ENCODE peak calls at places on chromosome 1, in five cellular contexts. K, T, O, D and I are unnamed samples.

GRCh38 chr1:87399264-87399663 is 70.6 kb downstream of the LMO4 start:
- DNase-seq in K (no peak), T (no peak), O (no peak), D (no peak), I (no peak)

GRCh38 chr1:184973308-184974085 is 811 bp downstream of the NIBAN1 start:
- DNase-seq in K (peak; percentile 29), T (peak; percentile 37), O (no peak), D (no peak), I (peak; percentile 18)

GRCh38 chr1:206809504-206810084 is 37.3 kb upstream of the IL10 start:
- DNase-seq in K (peak; percentile 16), T (peak; percentile 34), O (no peak), D (no peak), I (no peak)

GRCh38 chr1:23585321-23586022 is 26.2 kb upstream of the ID3 start:
- DNase-seq in K (peak; percentile 81), T (no peak), O (no peak), D (no peak), I (no peak)

GRCh38 chr1:234755449-234755863 is 145.5 kb upstream of the IRF2BP2 start:
- DNase-seq in K (no peak), T (peak; percentile 77), O (no peak), D (peak; percentile 83), I (peak; percentile 90)

GRCh38 chr1:117166076-117166475 is 44.5 kb upstream of the TRIM45 start:
- DNase-seq in K (peak; percentile 10), T (no peak), O (no peak), D (no peak), I (no peak)

GRCh38 chr1:20472860-20473711 is 12.9 kb downstream of the CAMK2N1 start:
- DNase-seq in K (peak; percentile 85), T (peak; percentile 56), O (peak; percentile 89), D (no peak), I (peak; percentile 86)

GRCh38 chr1:42966688-42967609 is 8.3 kb upstream of the SLC2A1 start:
- DNase-seq in K (peak; percentile 88), T (peak; percentile 78), O (peak; percentile 82), D (no peak), I (no peak)

DNA sequence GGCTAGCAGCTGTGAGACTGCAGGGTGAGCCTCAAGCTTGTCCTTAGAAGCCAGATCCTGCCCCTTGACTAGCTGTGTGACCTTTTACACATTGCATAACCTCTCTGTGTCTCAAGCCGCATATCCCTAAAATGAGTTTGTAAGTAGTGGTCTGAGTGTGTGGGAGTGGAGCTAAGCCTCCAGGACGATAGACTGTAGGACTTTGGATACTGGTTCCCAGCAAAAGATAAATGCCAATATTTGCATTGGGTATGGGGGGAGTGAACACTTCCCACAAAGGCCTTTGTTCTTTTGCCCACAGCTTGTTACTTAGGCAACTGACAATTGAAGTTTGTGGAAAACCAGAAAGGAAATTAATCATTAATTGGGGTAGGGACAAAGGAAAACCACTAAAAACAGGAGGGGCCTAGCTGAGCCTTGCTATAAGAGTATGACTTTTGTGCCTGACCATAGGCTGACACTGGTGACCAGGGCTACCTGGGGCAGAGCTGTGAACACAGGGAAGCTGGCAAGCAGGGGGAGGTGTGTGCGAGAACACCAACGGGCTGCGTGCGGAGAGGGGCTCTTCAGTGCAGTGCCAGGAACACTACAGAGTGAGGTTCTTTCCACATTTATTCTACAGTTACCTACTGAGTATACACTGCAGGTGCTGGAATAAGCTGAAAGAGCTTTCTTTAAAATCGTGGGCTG is 102.4 kb upstream of the ETV3 start:
- DNase-seq in K (no peak), T (no peak), O (no peak), D (no peak), I (no peak)
- TF ChIP-seq EP300 in K (no peak), T (no peak), O (no peak), D (no peak), I (no peak)

DNA sequence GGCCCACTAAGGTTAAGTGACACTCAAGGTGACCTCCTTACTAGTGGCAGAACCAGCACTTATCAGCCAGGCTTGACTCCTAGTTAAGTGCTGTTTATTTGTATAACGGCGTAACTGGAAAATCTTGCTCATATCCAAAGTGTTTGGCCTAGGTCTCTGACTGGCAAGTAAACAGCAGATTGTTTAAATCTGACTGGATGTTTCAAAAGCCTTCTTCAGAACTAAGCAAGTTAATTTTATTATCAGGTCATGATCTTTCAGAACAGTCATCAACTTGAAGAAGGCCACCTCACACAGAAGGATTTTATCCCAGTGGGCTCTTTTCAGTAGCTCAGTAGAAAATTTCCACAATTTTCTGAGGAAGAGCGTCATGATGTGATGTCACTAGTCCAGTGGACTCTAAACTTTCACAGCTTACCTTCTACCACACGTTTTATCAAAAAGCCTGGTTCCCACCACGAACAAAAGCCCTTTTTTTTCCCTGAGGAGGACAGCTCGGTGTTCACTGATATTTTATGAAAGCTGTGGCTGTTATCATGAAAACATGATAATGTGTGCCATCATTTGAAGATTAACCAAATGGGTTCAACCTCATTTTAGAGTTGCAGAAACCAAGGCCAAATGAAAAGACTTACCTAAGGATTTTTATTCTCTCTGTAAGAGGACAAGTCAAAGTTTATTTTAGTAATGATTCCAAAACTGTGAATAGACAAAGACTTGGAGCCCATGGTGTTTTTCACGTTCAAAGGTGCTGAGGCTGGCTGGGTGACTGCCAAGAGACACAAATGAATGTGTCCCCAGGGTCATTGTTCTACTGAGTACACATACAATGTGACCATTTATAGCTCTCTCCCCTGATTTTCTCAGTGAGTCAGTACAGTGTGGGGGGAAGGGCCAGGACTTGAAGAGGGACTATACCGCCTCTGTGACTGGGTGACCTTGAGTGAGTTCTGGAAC is 9.1 kb downstream of the SGIP1 start:
- DNase-seq in K (no peak), T (peak; percentile 74), O (no peak), D (peak; percentile 31), I (no peak)
- TF ChIP-seq EP300 in K (no peak), T (no peak), O (no peak), D (peak; percentile 27), I (no peak)

DNA sequence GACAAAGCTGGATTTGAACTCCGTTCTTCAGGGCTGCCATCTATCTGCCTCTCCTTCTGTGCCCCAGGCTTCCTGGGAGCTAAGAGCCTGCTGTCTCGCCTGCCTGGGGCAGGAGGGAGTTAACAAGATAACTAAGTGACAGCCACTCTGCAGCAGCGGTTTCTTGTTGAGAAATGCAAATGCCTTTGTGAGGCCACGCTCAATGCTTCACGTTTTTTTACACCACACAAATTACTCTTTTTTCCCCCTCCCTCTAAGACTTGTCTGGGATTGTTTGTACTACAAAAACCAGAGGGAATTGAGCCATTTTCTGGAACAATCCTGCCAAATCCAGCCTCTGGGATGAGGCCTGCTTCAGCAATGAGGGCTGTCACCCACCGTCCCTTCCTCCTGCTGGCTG is 119.5 kb downstream of the ACTL8 start:
- DNase-seq in K (no peak), T (no peak), O (no peak), D (no peak), I (no peak)
- TF ChIP-seq EP300 in K (no peak), T (no peak), O (no peak), D (no peak), I (no peak)

DNA sequence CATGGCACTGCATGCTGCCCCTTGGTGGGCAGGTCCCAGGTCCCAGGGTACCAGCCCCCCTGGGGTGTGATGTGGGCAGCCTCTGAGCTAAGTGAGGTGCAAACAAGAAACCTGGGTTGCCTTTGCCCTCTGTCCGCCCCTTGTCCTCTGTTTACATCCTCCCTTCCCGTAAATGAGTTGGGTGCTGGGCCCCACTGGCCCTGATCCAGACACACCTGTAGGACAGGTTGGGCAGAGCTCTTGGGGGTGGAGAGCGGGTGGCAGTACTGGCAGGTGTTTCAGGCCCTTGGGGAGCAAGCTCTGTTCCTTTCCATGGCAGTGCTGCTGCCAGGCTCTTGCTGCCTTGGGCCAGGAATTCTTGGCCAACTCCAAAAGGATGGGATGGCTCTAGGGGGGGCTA is 35.8 kb downstream of the ELF3 start:
- DNase-seq in K (no peak), T (peak; percentile 93), O (no peak), D (no peak), I (no peak)
- TF ChIP-seq EP300 in K (no peak), T (peak; percentile 89), O (no peak), D (no peak), I (no peak)